ENCODE peak calls at places on chromosome 7, in six cellular contexts. H is effector CD4-positive, alpha-beta T cell; E is hepatic stellate cell; F is heart left ventricle; I is dorsolateral prefrontal cortex; L is GM03348. Q is an unnamed sample.

GRCh38 chr7:155796381-155797261 is 15.6 kb downstream of the SHH start:
- DNase-seq in H (peak; percentile 59), E (peak; percentile 79), F (peak; percentile 85), I (peak; percentile 48), L (peak; percentile 92), Q (no peak)

GRCh38 chr7:6232534-6232933 is 39.9 kb downstream of the CYTH3 start:
- DNase-seq in H (no peak), E (no peak), F (peak; percentile 77), I (no peak), L (no peak), Q (no peak)

GRCh38 chr7:140345426-140345825 is 52.9 kb downstream of the SLC37A3 start:
- DNase-seq in H (no peak), E (no peak), F (no peak), I (no peak), L (no peak), Q (no peak)

GRCh38 chr7:80918406-80918805 is 445 bp downstream of the SEMA3C start:
- DNase-seq in H (no peak), E (no peak), F (no peak), I (no peak), L (no peak), Q (no peak)

GRCh38 chr7:972670-973309 is 2.6 kb downstream of the COX19 start:
- DNase-seq in H (no peak), E (no peak), F (no peak), I (no peak), L (no peak), Q (no peak)

GRCh38 chr7:29193316-29194205 is 1.0 kb upstream of the CHN2 start:
- DNase-seq in H (no peak), E (no peak), F (no peak), I (peak; percentile 16), L (no peak), Q (no peak)

GRCh38 chr7:77460057-77460486 is 43.9 kb upstream of the GSAP start:
- DNase-seq in H (no peak), E (no peak), F (no peak), I (no peak), L (no peak), Q (no peak)

GRCh38 chr7:124762611-124763143 is 2.9 kb downstream of the GPR37 start:
- DNase-seq in H (no peak), E (no peak), F (no peak), I (peak; percentile 33), L (no peak), Q (peak; percentile 48)

GRCh38 chr7:157528785-157529341 is 192.1 kb downstream of the DNAJB6 start:
- DNase-seq in H (no peak), E (no peak), F (no peak), I (no peak), L (no peak), Q (no peak)

GRCh38 chr7:102140952-102141370 is 145.7 kb upstream of the SH2B2 start:
- DNase-seq in H (no peak), E (no peak), F (no peak), I (no peak), L (no peak), Q (no peak)

Q was measured in amygdala.